ENCODE peak calls at places on chromosomes 2 and 18, in five cellular contexts. I, B, R, T and Z are unnamed samples.

GRCh38 chr2:64770781-64771334 is 117.1 kb upstream of the SERTAD2 start:
- DNase-seq in B (peak; percentile 81), T (no peak), R (peak; percentile 31), I (no peak), Z (no peak)

GRCh38 chr2:55460562-55460961 is 40.9 kb upstream of the CCDC88A start:
- DNase-seq in R (no peak), B (no peak), I (no peak), T (no peak), Z (no peak)

GRCh38 chr2:15154289-15154688 is 406.8 kb downstream of the NBAS start:
- DNase-seq in T (no peak), R (no peak), B (no peak), I (no peak), Z (no peak)

GRCh38 chr18:67599277-67599676 is 82.8 kb upstream of the DSEL start:
- DNase-seq in R (no peak), I (no peak), T (no peak), B (no peak), Z (no peak)

GRCh38 chr18:58205087-58205779 is 161.2 kb downstream of the NEDD4L start:
- DNase-seq in T (no peak), I (no peak), B (no peak), R (peak; percentile 29), Z (no peak)

GRCh38 chr2:88834866-88835265 is 143.4 kb downstream of the RPIA start:
- DNase-seq in I (no peak), R (no peak), B (no peak), T (no peak), Z (no peak)

GRCh38 chr18:28158083-28158581 is 18.8 kb downstream of the CDH2 start:
- DNase-seq in I (no peak), T (no peak), R (no peak), B (no peak), Z (no peak)

GRCh38 chr2:189851174-189851826 is 67.0 kb downstream of the PMS1 start:
- DNase-seq in I (no peak), B (no peak), R (no peak), T (no peak), Z (no peak)

GRCh38 chr2:174717273-174717672 is 47.0 kb downstream of the CHRNA1 start:
- DNase-seq in T (no peak), B (no peak), I (no peak), R (no peak), Z (no peak)

GRCh38 chr2:233439191-233439590 is 84.9 kb downstream of the DGKD start:
- DNase-seq in R (peak; percentile 64), I (no peak), T (no peak), B (peak; percentile 53), Z (no peak)

GRCh38 chr18:5057348-5058012 is 139.6 kb downstream of the AKAIN1 start:
- DNase-seq in B (no peak), R (peak; percentile 20), T (peak; percentile 21), I (peak; percentile 49), Z (no peak)

GRCh38 chr2:235024191-235024611 is 72.4 kb downstream of the SH3BP4 start:
- DNase-seq in T (no peak), B (peak; percentile 60), I (no peak), R (no peak), Z (no peak)

GRCh38 chr18:23403310-23403709 is 49.8 kb upstream of the RIOK3 start:
- DNase-seq in I (no peak), B (no peak), R (no peak), T (no peak), Z (no peak)

GRCh38 chr2:25558262-25558661 is 115.1 kb downstream of the DTNB start:
- DNase-seq in I (no peak), R (no peak), B (no peak), T (no peak), Z (no peak)

GRCh38 chr2:45771251-45771650 is 119.8 kb downstream of the PRKCE start:
- DNase-seq in T (no peak), R (peak; percentile 81), B (peak; percentile 63), I (peak; percentile 50), Z (no peak)

GRCh38 chr2:38443021-38443541 is 66.0 kb upstream of the ATL2 start:
- DNase-seq in T (peak; percentile 19), I (no peak), B (no peak), R (peak; percentile 9), Z (no peak)

GRCh38 chr2:38128653-38129052 is 52.7 kb upstream of the CYP1B1 start:
- DNase-seq in B (no peak), T (no peak), R (no peak), I (no peak), Z (no peak)

GRCh38 chr2:222421626-222422025 is 2.7 kb upstream of the SGPP2 start:
- DNase-seq in R (no peak), B (no peak), I (no peak), T (no peak), Z (no peak)

GRCh38 chr2:222424281-222424728 is at the start of gene SGPP2:
- DNase-seq in I (no peak), B (no peak), R (no peak), T (no peak), Z (no peak)

GRCh38 chr2:222424729-222425671 is 657 bp downstream of the SGPP2 start:
- DNase-seq in B (no peak), R (no peak), I (no peak), T (no peak), Z (no peak)

GRCh38 chr2:222423186-222423585 is 1.2 kb upstream of the SGPP2 start:
- DNase-seq in R (no peak), T (no peak), I (no peak), B (no peak), Z (no peak)

DNA sequence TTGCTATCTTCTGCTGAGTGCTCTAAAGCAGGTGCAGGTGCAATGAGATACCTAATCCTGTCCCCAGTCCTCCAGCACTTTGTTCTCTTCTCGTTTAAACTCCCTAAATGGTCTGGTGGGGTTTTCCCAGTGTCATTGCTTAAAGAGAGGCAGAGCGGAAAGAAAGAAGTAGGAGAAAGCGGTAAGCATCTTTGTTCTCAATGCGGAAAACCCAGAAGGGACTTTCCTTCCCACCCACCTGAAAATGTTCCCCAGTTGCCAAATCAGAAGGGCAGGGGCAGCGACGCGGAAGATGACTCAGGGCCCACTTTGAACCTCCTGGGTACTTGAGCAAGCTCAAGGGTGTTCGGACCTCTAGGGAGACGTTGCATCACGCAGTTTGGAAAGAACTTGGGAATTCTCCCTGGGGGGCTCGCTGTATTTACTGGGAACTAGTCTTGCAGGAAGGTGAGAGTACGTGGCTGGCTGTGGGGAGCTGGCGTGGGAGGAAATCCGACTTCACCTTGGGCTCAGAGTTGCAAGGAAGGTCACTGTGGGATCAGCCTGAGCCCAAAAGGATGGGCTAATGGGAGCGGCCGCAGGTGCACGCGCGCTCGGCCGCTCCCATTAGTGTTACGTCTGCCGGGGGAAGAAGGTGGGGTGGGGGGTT is 587 bp upstream of the SGPP2 start:
- DNase-seq in B (no peak), I (no peak), R (no peak), T (no peak), Z (no peak)
- H3K4me3 ChIP-seq in B (peak overlapping the region; percentile 67), I (no peak overlapping the region), R (peak overlapping the region; percentile 10), T (peak overlapping the region; percentile 50), Z (peak overlapping the region; percentile 74)

GRCh38 chr18:38790303-38790702 is 1224.7 kb upstream of the CELF4 start:
- DNase-seq in T (no peak), R (no peak), I (no peak), B (no peak), Z (no peak)
- TF ChIP-seq CTCF in T (peak; percentile 51), R (no peak), I (peak; percentile 1), B (no peak), Z (no peak)

GRCh38 chr18:57004366-57005121 is 142.3 kb upstream of the BOD1L2 start:
- DNase-seq in B (no peak), I (no peak), R (no peak), T (no peak), Z (no peak)
- H3K4me3 ChIP-seq in B (no peak overlapping the region), I (no peak overlapping the region), R (no peak overlapping the region), T (no peak overlapping the region), Z (no peak overlapping the region)

GRCh38 chr2:71385008-71385407 is 53.4 kb downstream of the ZNF638 start:
- DNase-seq in R (no peak), I (no peak), B (no peak), T (no peak), Z (no peak)

GRCh38 chr2:71380665-71381064 is 49.1 kb downstream of the ZNF638 start:
- DNase-seq in R (no peak), B (no peak), T (no peak), I (no peak), Z (no peak)

DNA sequence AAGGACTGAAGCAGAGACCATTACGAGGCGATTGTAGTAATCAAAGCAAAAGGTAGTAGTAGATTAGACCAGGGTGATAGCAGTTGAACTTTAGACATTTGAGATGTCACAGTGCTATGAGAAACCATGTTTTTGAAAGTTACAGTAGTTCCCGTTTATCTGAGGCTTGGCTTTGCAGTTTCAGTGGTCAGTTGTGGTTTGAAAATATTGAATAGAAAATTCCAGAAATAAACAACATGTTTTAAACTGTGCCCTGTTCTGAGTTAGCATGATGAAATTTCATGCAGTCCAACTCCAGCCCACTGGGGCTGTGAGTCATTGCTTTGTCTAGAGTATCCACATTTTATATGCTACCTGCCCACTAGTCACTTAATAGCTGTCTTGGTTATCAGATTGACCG is 47.5 kb downstream of the ZNF638 start:
- DNase-seq in R (no peak), B (no peak), T (peak; percentile 18), I (no peak), Z (no peak)
- TF ChIP-seq CTCF in R (no peak), B (no peak), T (no peak), I (no peak), Z (no peak)

GRCh38 chr2:147046473-147046872 is 798.4 kb upstream of the ACVR2A start:
- DNase-seq in T (no peak), I (no peak), R (no peak), B (no peak), Z (no peak)
- H3K4me3 ChIP-seq in T (no peak overlapping the region), I (no peak overlapping the region), R (no peak overlapping the region), B (no peak overlapping the region), Z (no peak overlapping the region)

GRCh38 chr2:36706451-36706850 is 9.9 kb downstream of the VIT start:
- DNase-seq in R (no peak), I (no peak), B (no peak), T (no peak), Z (no peak)

GRCh38 chr2:36704475-36705150 is 8.1 kb downstream of the VIT start:
- DNase-seq in I (no peak), B (no peak), R (no peak), T (no peak), Z (no peak)

GRCh38 chr2:36706021-36706328 is 9.5 kb downstream of the VIT start:
- DNase-seq in I (no peak), R (no peak), T (no peak), B (peak; percentile 76), Z (no peak)

GRCh38 chr2:36707050-36707449 is 10.5 kb downstream of the VIT start:
- DNase-seq in I (no peak), B (no peak), T (no peak), R (no peak), Z (no peak)

GRCh38 chr2:36705326-36706020 is 9.0 kb downstream of the VIT start:
- DNase-seq in R (no peak), I (no peak), B (no peak), T (no peak), Z (no peak)
- TF ChIP-seq CTCF in R (no peak), I (no peak), B (no peak), T (no peak), Z (no peak)

DNA sequence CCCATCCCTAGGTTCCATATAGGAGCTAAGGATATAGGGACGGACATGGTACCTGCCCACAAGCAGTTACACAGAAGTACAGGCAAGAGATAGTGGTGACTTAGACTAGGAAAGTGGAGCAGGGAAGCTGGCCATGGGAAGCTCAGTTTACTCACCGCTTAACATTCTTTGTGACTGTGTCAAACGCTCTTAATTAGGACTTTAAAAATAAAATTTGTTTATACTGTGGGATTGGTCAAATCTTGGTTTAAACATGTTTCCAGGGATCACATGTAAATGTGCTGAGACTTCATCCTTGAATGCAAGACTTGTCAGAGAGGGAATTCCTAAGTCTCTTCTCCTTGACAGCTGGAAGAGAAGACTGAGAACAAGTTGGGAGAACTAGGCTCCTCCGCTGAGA is 107.3 kb downstream of the MTCL1 start:
- DNase-seq in R (no peak), B (no peak), I (no peak), T (no peak), Z (no peak)
- H3K4me3 ChIP-seq in R (no peak overlapping the region), B (no peak overlapping the region), I (no peak overlapping the region), T (no peak overlapping the region), Z (no peak overlapping the region)